ENCODE peak calls at places on chromosomes 2 and 18, in seven cellular contexts. R, U, W, B, O, F and X are unnamed samples.

GRCh38 chr2:215027775-215028174 is 110.7 kb downstream of the ABCA12 start:
- DNase-seq in B (no peak), O (no peak), W (no peak), U (no peak), F (no peak), R (no peak), X (no peak)

GRCh38 chr2:9032555-9032954 is 29.1 kb upstream of the MBOAT2 start:
- DNase-seq in R (no peak), B (peak; percentile 40), F (no peak), W (no peak), O (no peak), U (no peak), X (no peak)

GRCh38 chr18:3784949-3785348 is 335.0 kb downstream of the TGIF1 start:
- DNase-seq in F (no peak), U (no peak), W (no peak), O (no peak), B (no peak), R (no peak), X (no peak)

GRCh38 chr2:36455788-36456187 is 100.2 kb downstream of the CRIM1 start:
- DNase-seq in O (no peak), B (no peak), F (no peak), R (no peak), W (no peak), U (no peak), X (no peak)

GRCh38 chr2:212958757-212959295 is 192.6 kb downstream of the IKZF2 start:
- DNase-seq in R (no peak), U (no peak), W (no peak), B (no peak), F (no peak), O (no peak), X (no peak)

GRCh38 chr2:71615769-71616730 is 162.7 kb downstream of the DYSF start:
- DNase-seq in W (no peak), R (no peak), U (no peak), B (no peak), F (no peak), O (peak; percentile 61), X (no peak)

GRCh38 chr2:73701968-73702665 is 35.0 kb downstream of the TPRKB start:
- DNase-seq in O (no peak), F (no peak), U (no peak), B (no peak), R (no peak), W (no peak), X (no peak)

GRCh38 chr2:160061533-160062282 is 707 bp downstream of the PLA2R1 start:
- DNase-seq in U (no peak), B (no peak), F (no peak), O (peak; percentile 81), R (no peak), W (no peak), X (no peak)

GRCh38 chr2:72942293-72942692 is 25.0 kb downstream of the EMX1 start:
- DNase-seq in R (no peak), O (peak; percentile 59), F (no peak), W (no peak), B (no peak), U (no peak), X (no peak)

GRCh38 chr2:25378731-25379490 is 37.2 kb upstream of the DNMT3A start:
- DNase-seq in F (no peak), U (no peak), O (peak; percentile 53), B (no peak), R (peak; percentile 18), W (no peak), X (no peak)

GRCh38 chr2:54924121-54924520 is 126.1 kb downstream of the RTN4 start:
- DNase-seq in B (no peak), W (no peak), F (no peak), O (no peak), R (no peak), U (no peak), X (no peak)

GRCh38 chr2:38076710-38077430 is 919 bp upstream of the CYP1B1 start:
- DNase-seq in W (no peak), O (peak; percentile 96), F (peak; percentile 87), B (no peak), R (peak; percentile 63), U (peak; percentile 68), X (no peak)

GRCh38 chr18:8783994-8784530 is 78.7 kb downstream of the MTCL1 start:
- DNase-seq in F (no peak), B (no peak), R (no peak), W (no peak), O (no peak), U (no peak), X (no peak)

GRCh38 chr2:119545754-119546445 is 1.7 kb downstream of the CFAP221 start:
- DNase-seq in W (no peak), O (no peak), F (no peak), B (no peak), U (no peak), R (no peak), X (no peak)

GRCh38 chr2:7525746-7526145 is 608.5 kb downstream of the RNF144A start:
- DNase-seq in O (no peak), F (no peak), U (no peak), W (no peak), R (no peak), B (no peak), X (no peak)

GRCh38 chr2:101230541-101230993 is 22.1 kb upstream of the CNOT11 start:
- DNase-seq in O (no peak), B (no peak), R (no peak), W (no peak), F (no peak), U (no peak), X (no peak)

GRCh38 chr2:75064691-75065396 is 106.4 kb downstream of the POLE4 start:
- DNase-seq in R (peak; percentile 43), O (no peak), W (peak; percentile 25), F (peak; percentile 62), U (peak; percentile 35), B (no peak), X (no peak)

GRCh38 chr2:140344842-140345241 is 1564.7 kb upstream of the NXPH2 start:
- DNase-seq in O (no peak), U (no peak), R (no peak), B (no peak), W (no peak), F (no peak), X (no peak)

GRCh38 chr2:181576431-181576830 is 80.5 kb downstream of the CERKL start:
- DNase-seq in W (no peak), B (no peak), O (no peak), F (no peak), U (no peak), R (no peak), X (no peak)

GRCh38 chr2:9613291-9613690 is 17.5 kb downstream of the YWHAQ start:
- DNase-seq in B (no peak), U (no peak), O (no peak), F (no peak), W (no peak), R (no peak), X (no peak)

GRCh38 chr2:55786286-55786685 is 92.6 kb upstream of the PNPT1 start:
- DNase-seq in W (no peak), R (no peak), F (no peak), B (no peak), O (no peak), U (no peak), X (no peak)

GRCh38 chr18:70423988-70424387 is 135.1 kb downstream of the SOCS6 start:
- DNase-seq in U (no peak), F (no peak), R (no peak), O (no peak), B (no peak), W (no peak), X (no peak)

GRCh38 chr18:52620926-52621439 is 281.0 kb downstream of the DCC start:
- DNase-seq in F (no peak), R (no peak), W (no peak), U (no peak), O (no peak), B (no peak), X (no peak)

GRCh38 chr18:35430721-35431441 is 53.7 kb upstream of the ZNF396 start:
- DNase-seq in B (no peak), O (no peak), U (no peak), F (no peak), R (no peak), W (no peak), X (no peak)

GRCh38 chr2:146820672-146821071 is 1024.2 kb upstream of the ACVR2A start:
- DNase-seq in B (no peak), U (no peak), R (no peak), O (no peak), F (no peak), W (no peak), X (no peak)

GRCh38 chr2:164933751-164934189 is 21.6 kb downstream of the SLC38A11 start:
- DNase-seq in B (peak; percentile 83), F (no peak), U (no peak), O (no peak), R (no peak), W (no peak), X (no peak)

GRCh38 chr2:216683846-216684245 is 11.5 kb downstream of the IGFBP5 start:
- DNase-seq in W (no peak), U (no peak), B (no peak), R (no peak), F (no peak), O (no peak), X (no peak)

GRCh38 chr2:46796843-46797625 is 118.6 kb downstream of the MCFD2 start:
- DNase-seq in F (no peak), W (no peak), B (no peak), U (no peak), R (no peak), O (no peak), X (no peak)

GRCh38 chr18:54479365-54479764 is 111.7 kb upstream of the DYNAP start:
- DNase-seq in R (no peak), O (no peak), B (no peak), W (no peak), U (no peak), F (no peak), X (no peak)

GRCh38 chr2:187338679-187339121 is 109.4 kb downstream of the CALCRL start:
- DNase-seq in U (no peak), F (no peak), B (no peak), O (peak; percentile 66), W (no peak), R (no peak), X (no peak)

GRCh38 chr2:189153608-189154007 is 26.0 kb downstream of the COL5A2 start:
- DNase-seq in O (no peak), B (no peak), W (no peak), F (no peak), U (no peak), R (no peak), X (no peak)

GRCh38 chr2:127648321-127648720 is 2.4 kb downstream of the GPR17 start:
- DNase-seq in U (no peak), O (peak; percentile 53), F (no peak), B (no peak), W (no peak), R (no peak), X (no peak)

GRCh38 chr2:129462349-129462748 is 517.1 kb upstream of the RAB6C start:
- DNase-seq in R (no peak), F (no peak), U (no peak), O (no peak), B (no peak), W (no peak), X (no peak)

GRCh38 chr2:3662239-3662638 is 4.2 kb downstream of the ALLC start:
- DNase-seq in R (peak; percentile 14), O (no peak), F (no peak), U (no peak), W (no peak), B (no peak), X (no peak)

GRCh38 chr2:64260817-64261216 is 116.6 kb upstream of the PELI1 start:
- DNase-seq in B (no peak), F (peak; percentile 57), O (no peak), U (peak; percentile 12), R (peak; percentile 76), W (peak; percentile 20), X (peak; percentile 75)

GRCh38 chr2:16412321-16413030 is 253.2 kb downstream of the CYRIA start:
- DNase-seq in F (no peak), W (no peak), R (no peak), O (no peak), U (no peak), B (no peak), X (no peak)

GRCh38 chr2:104938226-104938941 is 84.5 kb downstream of the POU3F3 start:
- DNase-seq in U (peak; percentile 1), B (no peak), W (no peak), O (peak; percentile 77), F (peak; percentile 60), R (peak; percentile 90), X (peak; percentile 13)

GRCh38 chr2:217604527-217605279 is 398.1 kb downstream of the TNS1 start:
- DNase-seq in R (no peak), U (no peak), B (no peak), F (no peak), W (no peak), O (no peak), X (no peak)